ENCODE peak calls at places on chromosomes 6 and 20, in five cellular contexts. L is kidney, O is HCT116, J is A673, N is heart right ventricle. B is an unnamed sample.

GRCh38 chr6:125747589-125748533 is 1.6 kb upstream of the HEY2 start:
- DNase-seq in L (peak), O (no peak), J (no peak), N (peak), B (peak)

GRCh38 chr20:41428285-41428684 is 61.7 kb upstream of the EMILIN3 start:
- DNase-seq in L (no peak), O (peak), J (no peak), N (no peak), B (peak)

GRCh38 chr6:157227202-157228166 is 95.8 kb downstream of the TMEM242 start:
- DNase-seq in L (peak), O (no peak), J (peak), N (no peak), B (no peak)

GRCh38 chr6:22737331-22737730 is 168.0 kb downstream of the HDGFL1 start:
- DNase-seq in L (no peak), O (peak), J (peak), N (no peak), B (peak)

GRCh38 chr20:14879020-14879697 is 541.7 kb upstream of the FLRT3 start:
- DNase-seq in L (no peak), O (peak), J (no peak), N (no peak), B (peak)

GRCh38 chr6:118591897-118592296 is 43.8 kb downstream of the PLN start:
- DNase-seq in L (no peak), O (no peak), J (no peak), N (no peak), B (no peak)

GRCh38 chr6:113696960-113697359 is 160.2 kb upstream of the MARCKS start:
- DNase-seq in L (no peak), O (no peak), J (no peak), N (no peak), B (no peak)

GRCh38 chr6:18034798-18035202 is 47.4 kb upstream of the KIF13A start:
- DNase-seq in L (no peak), O (peak), J (peak), N (no peak), B (peak)

GRCh38 chr20:59825563-59825920 is 107.9 kb downstream of the SYCP2 start:
- DNase-seq in L (no peak), O (no peak), J (no peak), N (no peak), B (no peak)

GRCh38 chr6:34226731-34227586 is 9.7 kb upstream of the HMGA1 start:
- DNase-seq in L (peak), O (no peak), J (no peak), N (no peak), B (no peak)

GRCh38 chr6:12992770-12993169 is 276.2 kb downstream of the PHACTR1 start:
- DNase-seq in L (no peak), O (no peak), J (no peak), N (no peak), B (no peak)

GRCh38 chr6:54493138-54493537 is 184.9 kb downstream of the TINAG start:
- DNase-seq in L (no peak), O (peak), J (no peak), N (no peak), B (no peak)

GRCh38 chr6:116528800-116529199 is 16.7 kb downstream of the TRAPPC3L start:
- DNase-seq in L (no peak), O (no peak), J (no peak), N (no peak), B (no peak)

GRCh38 chr6:12296604-12297003 is 6.4 kb downstream of the EDN1 start:
- DNase-seq in L (no peak), O (no peak), J (no peak), N (no peak), B (no peak)

GRCh38 chr20:32062776-32063170 is 10.7 kb downstream of the HCK start:
- DNase-seq in L (no peak), O (no peak), J (no peak), N (peak), B (no peak)

GRCh38 chr6:31791324-31792089 is 4.0 kb downstream of the VARS1 start:
- DNase-seq in L (no peak), O (no peak), J (peak), N (no peak), B (peak)

GRCh38 chr6:52227495-52227894 is 16.8 kb downstream of the IL17F start:
- DNase-seq in L (no peak), O (no peak), J (no peak), N (no peak), B (no peak)

GRCh38 chr20:6920991-6921613 is 153.6 kb downstream of the BMP2 start:
- DNase-seq in L (no peak), O (no peak), J (no peak), N (no peak), B (no peak)

GRCh38 chr6:34957184-34957904 is 68.3 kb downstream of the ANKS1A start:
- DNase-seq in L (no peak), O (no peak), J (no peak), N (no peak), B (no peak)

GRCh38 chr20:45218133-45218532 is 3.0 kb upstream of the SEMG2 start:
- DNase-seq in L (no peak), O (no peak), J (no peak), N (no peak), B (no peak)

GRCh38 chr6:41571066-41571780 is 25.0 kb downstream of the FOXP4 start:
- DNase-seq in L (no peak), O (no peak), J (peak), N (no peak), B (no peak)

GRCh38 chr6:35077006-35077712 is 64.0 kb downstream of the TCP11 start:
- DNase-seq in L (peak), O (no peak), J (no peak), N (no peak), B (no peak)

GRCh38 chr6:82955841-82956240 is 109.8 kb downstream of the UBE3D start:
- DNase-seq in L (no peak), O (no peak), J (no peak), N (no peak), B (no peak)

GRCh38 chr6:31157543-31158139 is at the start of gene CCHCR1:
- DNase-seq in L (no peak), O (no peak), J (no peak), N (no peak), B (no peak)

GRCh38 chr20:19981091-19981490 is 36.1 kb upstream of the NAA20 start:
- DNase-seq in L (no peak), O (peak), J (peak), N (no peak), B (no peak)

GRCh38 chr6:150201791-150202329 is 59.0 kb downstream of the PPP1R14C start:
- DNase-seq in L (peak), O (no peak), J (no peak), N (no peak), B (peak)

GRCh38 chr6:36594816-36595167 is 630 bp downstream of the SRSF3 start:
- DNase-seq in L (no peak), O (no peak), J (peak), N (no peak), B (no peak)

GRCh38 chr20:19001177-19001576 is 187.6 kb downstream of the SCP2D1 start:
- DNase-seq in L (no peak), O (no peak), J (no peak), N (no peak), B (no peak)

GRCh38 chr6:83463886-83464285 is 33.0 kb upstream of the ME1 start:
- DNase-seq in L (no peak), O (no peak), J (no peak), N (no peak), B (peak)

GRCh38 chr6:148441454-148441911 is 98.8 kb downstream of the SASH1 start:
- DNase-seq in L (no peak), O (peak), J (peak), N (no peak), B (peak)
- H3K27ac ChIP-seq in L (peak), O (peak), J (peak), N (peak), B (peak)

DNA sequence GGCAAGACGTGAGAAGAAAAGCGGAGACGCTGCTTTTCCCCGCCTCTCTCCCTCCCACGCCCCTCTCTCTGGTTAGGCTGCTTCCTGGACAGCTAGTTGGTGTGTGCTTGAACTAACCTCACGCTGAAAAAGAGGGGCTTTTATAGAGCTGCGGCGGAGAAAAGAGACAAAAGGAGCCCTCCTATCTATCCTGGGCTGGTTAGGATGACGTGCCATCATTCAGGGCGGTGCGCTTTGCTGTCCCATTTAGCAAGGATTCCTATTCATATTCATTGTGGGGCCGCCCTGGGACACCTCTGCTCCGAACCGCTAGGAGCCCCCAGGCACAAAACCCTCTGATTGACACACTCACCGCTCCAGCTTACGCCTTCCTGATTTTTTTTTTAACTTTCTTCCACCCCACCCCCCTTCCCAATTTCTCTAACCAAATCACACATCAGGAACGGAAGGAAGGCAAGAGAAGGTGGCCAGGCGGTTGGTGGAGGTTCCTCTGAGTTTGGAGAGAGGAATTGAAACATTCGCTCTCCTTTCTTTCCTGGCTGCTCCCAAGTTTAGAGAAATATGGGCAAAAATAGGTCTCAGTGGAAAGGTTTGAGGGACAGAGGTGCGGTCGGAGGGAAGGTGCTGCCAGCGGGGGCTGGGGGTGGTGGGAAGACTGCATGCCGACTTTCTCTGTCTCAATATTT is at the start of gene OLIG3:
- DNase-seq in L (no peak), O (no peak), J (no peak), N (no peak), B (no peak)
- H3K4me3 ChIP-seq in L (no peak), O (no peak), J (no peak), N (no peak), B (no peak)

GRCh38 chr6:8195040-8195713 is 92.8 kb upstream of the EEF1E1 start:
- DNase-seq in L (no peak), O (peak), J (peak), N (no peak), B (peak)
- TF ChIP-seq CTCF in L (no peak), O (peak), J (peak), N (no peak), B (no peak)

DNA sequence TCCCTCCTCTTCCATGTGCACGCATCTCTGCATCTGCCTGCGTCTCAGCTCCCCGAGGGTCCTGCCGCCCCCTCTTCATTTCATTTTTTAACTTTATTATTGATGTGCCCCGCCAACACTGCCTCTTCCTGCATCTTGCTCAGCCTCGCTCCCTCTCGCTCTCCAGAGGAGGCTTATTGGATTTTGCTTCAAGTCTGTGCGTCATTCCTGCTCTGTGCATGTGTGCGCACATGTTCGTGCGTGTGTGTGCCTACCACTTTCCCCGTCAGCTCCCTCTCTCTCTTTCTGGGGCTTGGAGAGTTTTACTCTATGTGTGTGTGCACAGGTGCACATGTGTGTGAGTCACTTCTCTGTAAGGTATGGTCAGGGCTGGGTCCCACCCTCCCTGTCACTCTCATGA is 71.8 kb upstream of the NNAT start:
- DNase-seq in L (no peak), O (no peak), J (no peak), N (no peak), B (no peak)
- H3K27ac ChIP-seq in L (no peak), O (no peak), J (no peak), N (no peak), B (no peak)

GRCh38 chr6:28765978-28766351 is 157.8 kb downstream of the TRIM27 start:
- DNase-seq in L (no peak), O (no peak), J (no peak), N (no peak), B (peak)
- H3K4me3 ChIP-seq in L (no peak), O (no peak), J (peak), N (no peak), B (no peak)

B was measured in hepatocyte.